ENCODE peak calls at places on chromosomes 12 and 14, in six cellular contexts. A is NCI-H1048; O is AML-193; R is AG08396; D is nucleus accumbens; V is activated CD8-positive, alpha-beta memory T cell treated with anti-CD3 and anti-CD28 coated beads for 1 hour. M is an unnamed sample.

GRCh38 chr12:19971881-19972280 is 396.5 kb upstream of the PDE3A start:
- DNase-seq in R (no peak), D (no peak), O (no peak), A (no peak), V (no peak), M (no peak)

GRCh38 chr14:69108358-69108757 is 44.6 kb downstream of the DCAF5 start:
- DNase-seq in D (no peak), O (no peak), V (no peak), R (no peak), A (no peak), M (no peak)

GRCh38 chr12:102300824-102301461 is 103.3 kb upstream of the PMCH start:
- DNase-seq in D (no peak), R (peak; percentile 62), O (peak; percentile 57), V (no peak), A (no peak), M (peak; percentile 1)

GRCh38 chr12:7433276-7433822 is 10.6 kb downstream of the CD163L1 start:
- DNase-seq in D (no peak), A (no peak), R (peak; percentile 65), O (no peak), V (no peak), M (no peak)

GRCh38 chr12:58633479-58633878 is 286.8 kb downstream of the LRIG3 start:
- DNase-seq in V (no peak), R (no peak), O (no peak), A (no peak), D (no peak), M (no peak)

GRCh38 chr14:105204206-105204930 is 23.3 kb upstream of the NUDT14 start:
- DNase-seq in V (no peak), R (peak; percentile 59), D (no peak), A (no peak), O (no peak), M (peak; percentile 70)

GRCh38 chr14:22646570-22647254 is 2.6 kb upstream of the OR6J1 start:
- DNase-seq in V (no peak), D (no peak), R (peak; percentile 43), O (peak; percentile 53), A (no peak), M (no peak)

GRCh38 chr14:43877351-43877900 is 629.7 kb downstream of the FSCB start:
- DNase-seq in O (no peak), V (no peak), D (no peak), R (no peak), A (no peak), M (no peak)

GRCh38 chr14:85453401-85453800 is 76.5 kb upstream of the FLRT2 start:
- DNase-seq in V (no peak), A (no peak), O (no peak), R (no peak), D (no peak), M (no peak)

GRCh38 chr14:100239200-100239839 is 376 bp downstream of the YY1 start:
- DNase-seq in O (no peak), R (no peak), V (no peak), A (no peak), D (no peak), M (no peak)